ENCODE peak calls at places on chromosomes 11 and 22, in seven cellular contexts. A, O, L, Y, Q, K and V are unnamed samples.

GRCh38 chr11:9250139-9250582 is 15.0 kb downstream of the DENND5A start:
- DNase-seq in Y (no peak), O (peak), Q (peak), L (no peak), A (no peak), K (peak), V (no peak)

GRCh38 chr11:16853859-16854258 is 115.4 kb downstream of the C11orf58 start:
- DNase-seq in Y (no peak), L (no peak), K (no peak), O (no peak), Q (peak), A (no peak), V (no peak)

GRCh38 chr11:127624455-127624854 is 623.9 kb upstream of the KIRREL3 start:
- DNase-seq in A (no peak), K (no peak), Q (no peak), Y (no peak), O (peak), L (no peak), V (no peak)

GRCh38 chr22:45629469-45630089 is 42.1 kb upstream of the ATXN10 start:
- DNase-seq in A (peak), Q (no peak), O (no peak), K (no peak), Y (no peak), L (no peak), V (no peak)

GRCh38 chr11:44570411-44571155 is 5.1 kb downstream of the CD82 start:
- DNase-seq in O (no peak), A (no peak), K (no peak), L (no peak), Y (no peak), Q (no peak), V (no peak)

GRCh38 chr11:30579348-30579747 is 6.8 kb downstream of the MPPED2 start:
- DNase-seq in K (no peak), L (no peak), Y (no peak), Q (no peak), A (no peak), O (no peak), V (no peak)

GRCh38 chr11:19337779-19338178 is 97.0 kb upstream of the E2F8 start:
- DNase-seq in K (no peak), O (no peak), L (no peak), Q (no peak), Y (no peak), A (no peak), V (no peak)

GRCh38 chr11:10303558-10304363 is 1.1 kb upstream of the ADM start:
- DNase-seq in A (peak), Y (no peak), K (peak), L (peak), O (peak), Q (peak), V (no peak)

GRCh38 chr22:18148508-18148965 is 1.4 kb upstream of the USP18 start:
- DNase-seq in K (no peak), A (no peak), Q (no peak), Y (no peak), O (no peak), L (no peak), V (no peak)

GRCh38 chr11:75820636-75821035 is 5.6 kb downstream of the UVRAG start:
- DNase-seq in L (no peak), A (no peak), K (no peak), Q (no peak), O (peak), Y (no peak), V (no peak)

GRCh38 chr11:45816614-45817013 is 11.7 kb downstream of the SLC35C1 start:
- DNase-seq in L (peak), O (no peak), A (no peak), Y (no peak), Q (no peak), K (no peak), V (no peak)

GRCh38 chr11:118095967-118096367 is 9.2 kb upstream of the SMIM35 start:
- DNase-seq in A (no peak), O (no peak), Y (no peak), Q (no peak), K (no peak), L (no peak), V (no peak)

GRCh38 chr11:48036466-48036865 is 56.1 kb downstream of the PTPRJ start:
- DNase-seq in L (no peak), O (peak), Y (peak), K (no peak), A (no peak), Q (no peak), V (no peak)

GRCh38 chr11:77244277-77245014 is 57.0 kb downstream of the GDPD4 start:
- DNase-seq in O (peak), Q (no peak), L (no peak), Y (peak), A (no peak), K (no peak), V (no peak)

GRCh38 chr22:48630444-48630777 is 1197.3 kb downstream of the BRD1 start:
- DNase-seq in L (no peak), Y (no peak), Q (no peak), K (no peak), O (no peak), A (no peak), V (no peak)

GRCh38 chr11:43269229-43269928 is 42.4 kb upstream of the API5 start:
- DNase-seq in L (no peak), K (no peak), Y (no peak), O (no peak), A (peak), Q (no peak), V (no peak)

GRCh38 chr11:133134561-133135173 is 397.6 kb downstream of the OPCML start:
- DNase-seq in L (no peak), Q (peak), Y (no peak), O (no peak), A (peak), K (peak), V (peak)

GRCh38 chr11:33375236-33375635 is 118.1 kb downstream of the HIPK3 start:
- DNase-seq in A (peak), Q (no peak), O (no peak), Y (no peak), L (no peak), K (no peak), V (no peak)

GRCh38 chr11:114232400-114233070 is 63.7 kb upstream of the NNMT start:
- DNase-seq in Q (no peak), L (no peak), A (peak), Y (no peak), K (no peak), O (no peak), V (no peak)

GRCh38 chr11:47946682-47947575 is 33.4 kb upstream of the PTPRJ start:
- DNase-seq in Q (peak), Y (peak), O (peak), K (no peak), L (peak), A (no peak), V (no peak)

GRCh38 chr11:355581-356458 is 13.5 kb upstream of the B4GALNT4 start:
- DNase-seq in Q (peak), A (peak), O (peak), L (peak), Y (peak), K (peak), V (peak)

GRCh38 chr11:34281256-34281655 is 76.6 kb downstream of the ABTB2 start:
- DNase-seq in L (no peak), K (no peak), O (peak), Q (no peak), Y (no peak), A (no peak), V (no peak)

GRCh38 chr11:26806209-26806608 is 84.3 kb upstream of the SLC5A12 start:
- DNase-seq in Q (no peak), Y (peak), L (no peak), A (no peak), K (no peak), O (peak), V (no peak)

GRCh38 chr22:35622132-35622913 is 5.2 kb upstream of the MB start:
- DNase-seq in O (no peak), Q (no peak), Y (no peak), K (no peak), A (peak), L (no peak), V (no peak)

GRCh38 chr22:44804327-44804726 is 52.0 kb downstream of the ARHGAP8 start:
- DNase-seq in Y (no peak), L (no peak), Q (no peak), K (no peak), A (no peak), O (no peak), V (no peak)

GRCh38 chr22:46380581-46380980 is 45.1 kb downstream of the TRMU start:
- DNase-seq in Y (no peak), K (no peak), Q (no peak), O (no peak), A (no peak), L (no peak), V (no peak)

GRCh38 chr11:44993971-44994705 is 43.5 kb upstream of the TP53I11 start:
- DNase-seq in L (no peak), Y (no peak), K (no peak), O (no peak), Q (no peak), A (no peak), V (no peak)

GRCh38 chr11:83816572-83817187 is 530.5 kb upstream of the CCDC90B start:
- DNase-seq in Q (peak), A (no peak), O (peak), L (no peak), Y (no peak), K (peak), V (no peak)

GRCh38 chr11:112255075-112255739 is 5.5 kb downstream of the PLET1 start:
- DNase-seq in A (no peak), L (no peak), Y (peak), K (no peak), O (peak), Q (peak), V (no peak)

GRCh38 chr11:73852049-73852448 is 24.6 kb downstream of the COA4 start:
- DNase-seq in O (no peak), K (no peak), Y (no peak), Q (no peak), L (no peak), A (no peak), V (no peak)

GRCh38 chr11:128506384-128506783 is 81.0 kb downstream of the ETS1 start:
- DNase-seq in O (no peak), L (no peak), A (no peak), K (no peak), Y (no peak), Q (no peak), V (no peak)

GRCh38 chr11:126176853-126177470 is 34.5 kb downstream of the RPUSD4 start:
- DNase-seq in O (no peak), A (no peak), Y (no peak), Q (no peak), K (no peak), L (no peak), V (no peak)

GRCh38 chr11:23973244-23973643 is 523.6 kb upstream of the LUZP2 start:
- DNase-seq in Y (no peak), O (peak), L (no peak), K (no peak), A (no peak), Q (no peak), V (no peak)

GRCh38 chr11:72303179-72303578 is 59.2 kb upstream of the PHOX2A start:
- DNase-seq in O (no peak), L (no peak), Q (no peak), A (no peak), K (no peak), Y (no peak), V (no peak)

GRCh38 chr11:122287401-122287800 is 171.4 kb upstream of the BLID start:
- DNase-seq in O (no peak), A (peak), L (no peak), K (no peak), Y (no peak), Q (no peak), V (no peak)

GRCh38 chr22:30649430-30650007 is 13.9 kb downstream of the SLC35E4 start:
- DNase-seq in Y (no peak), Q (peak), A (no peak), O (peak), K (peak), L (no peak), V (no peak)
- TF ChIP-seq CTCF in Y (no peak), Q (no peak), A (no peak), O (peak), K (no peak), L (no peak), V (no peak)

DNA sequence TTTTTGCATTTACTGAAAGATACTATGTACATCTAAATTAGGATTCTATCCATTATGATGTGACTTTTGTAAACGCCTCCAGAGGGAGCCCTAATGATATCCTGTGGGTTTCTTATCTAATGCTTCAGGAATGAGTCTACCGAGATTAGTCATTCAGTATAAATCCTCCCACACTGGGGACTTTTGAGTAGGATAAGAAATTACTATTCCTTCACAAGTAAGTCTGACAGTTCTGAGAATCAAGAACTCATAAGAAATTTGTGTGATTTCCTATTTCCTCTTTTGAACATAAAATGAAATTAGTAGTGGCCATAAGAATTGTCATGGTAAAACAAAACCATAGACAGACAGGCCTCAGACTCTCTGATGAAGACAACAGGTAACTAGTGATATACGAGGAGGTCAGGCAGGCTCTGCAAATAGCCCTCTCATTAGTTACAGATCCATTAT is 10.0 kb upstream of the OR5M1 start:
- DNase-seq in Q (peak), L (no peak), O (peak), A (no peak), K (peak), Y (peak), V (no peak)
- TF ChIP-seq CTCF in Q (no peak), L (peak), O (peak), A (peak), K (no peak), Y (peak), V (peak)

GRCh38 chr22:29327089-29327764 is 11.7 kb upstream of the RASL10A start:
- DNase-seq in Q (no peak), L (no peak), A (no peak), O (no peak), Y (no peak), K (no peak), V (no peak)

GRCh38 chr22:29326481-29326880 is 11.0 kb upstream of the RASL10A start:
- DNase-seq in L (no peak), A (no peak), K (no peak), Q (no peak), Y (no peak), O (no peak), V (no peak)

GRCh38 chr22:29329581-29329980 is 14.1 kb upstream of the RASL10A start:
- DNase-seq in Q (no peak), O (no peak), K (no peak), A (no peak), L (no peak), Y (no peak), V (no peak)

GRCh38 chr22:29328566-29329500 is 13.3 kb upstream of the RASL10A start:
- DNase-seq in L (no peak), O (no peak), K (no peak), Q (no peak), A (no peak), Y (no peak), V (no peak)

GRCh38 chr22:29328055-29328454 is 12.6 kb upstream of the RASL10A start:
- DNase-seq in A (no peak), O (no peak), L (no peak), K (no peak), Y (no peak), Q (no peak), V (no peak)
- TF ChIP-seq CTCF in A (no peak), O (no peak), L (no peak), K (no peak), Y (no peak), Q (no peak), V (peak)

GRCh38 chr11:61482513-61482912 is 26.0 kb upstream of the LRRC10B start:
- DNase-seq in Y (no peak), A (peak), Q (peak), K (peak), O (no peak), L (no peak), V (peak)
- TF ChIP-seq CTCF in Y (peak), A (peak), Q (peak), K (peak), O (peak), L (no peak), V (peak)

DNA sequence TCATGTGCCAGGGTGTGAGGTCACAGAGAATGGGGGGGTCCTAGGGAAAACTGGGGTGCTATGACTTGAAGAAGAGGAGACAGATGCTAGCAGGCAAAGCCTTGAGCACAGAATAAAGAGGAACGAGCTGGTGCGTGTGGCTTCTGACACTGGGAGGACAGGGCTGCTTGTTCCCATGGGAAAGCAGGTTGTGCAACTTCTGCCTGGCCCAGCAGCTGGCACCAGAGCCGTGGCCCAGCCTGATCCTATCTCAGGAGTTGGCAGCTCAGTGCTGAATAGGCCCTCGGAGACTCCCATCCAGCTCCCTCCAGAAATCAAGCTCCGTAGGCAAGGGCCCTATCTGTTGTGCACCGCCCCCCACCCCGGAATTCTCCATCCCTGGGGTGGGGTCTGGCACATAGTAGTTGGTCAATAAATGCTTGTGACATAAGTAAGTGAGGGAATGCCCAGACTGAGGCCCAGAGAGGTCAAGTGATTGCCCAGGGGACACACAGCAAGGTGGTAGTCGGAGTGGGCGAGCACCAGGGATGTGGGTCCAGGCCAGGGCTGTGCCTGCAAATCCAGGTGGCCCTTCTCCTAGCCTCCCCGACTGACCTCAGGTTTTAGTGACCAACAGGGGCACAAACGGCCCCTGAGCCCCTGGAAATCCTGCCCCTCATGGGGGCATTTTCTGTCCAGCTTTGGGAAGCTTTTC is 19.5 kb upstream of the FADD start:
- DNase-seq in L (peak), A (no peak), Y (no peak), K (no peak), O (no peak), Q (no peak), V (no peak)
- TF ChIP-seq CTCF in L (no peak), A (no peak), Y (no peak), K (no peak), O (no peak), Q (no peak), V (no peak)

GRCh38 chr22:32775957-32776356 is 25.5 kb upstream of the TIMP3 start:
- DNase-seq in Y (no peak), A (no peak), O (no peak), L (no peak), Q (peak), K (no peak), V (no peak)
- TF ChIP-seq CTCF in Y (peak), A (peak), O (peak), L (no peak), Q (peak), K (peak), V (peak)